ENCODE peak calls at places on chromosomes 3 and 15, in nine cellular contexts. S, V, I, W, G, A, U, T and H are unnamed samples.

GRCh38 chr3:36877930-36878685 is 66.7 kb downstream of the TRANK1 start:
- DNase-seq in V (no peak), W (no peak), U (no peak), A (no peak), S (no peak), G (no peak), T (no peak), I (no peak), H (no peak)

GRCh38 chr3:17639765-17640164 is 102.7 kb downstream of the TBC1D5 start:
- DNase-seq in G (no peak), A (no peak), U (no peak), W (no peak), V (peak; percentile 96), I (no peak), S (no peak), T (no peak), H (no peak)

GRCh38 chr15:63497642-63498100 is 6.7 kb upstream of the USP3 start:
- DNase-seq in I (peak; percentile 74), S (no peak), W (peak; percentile 56), G (no peak), T (no peak), U (no peak), V (peak; percentile 37), A (no peak), H (no peak)

GRCh38 chr3:144877356-144877755 is 905.7 kb downstream of the DIPK2A start:
- DNase-seq in I (no peak), S (no peak), A (no peak), U (no peak), T (no peak), V (no peak), G (no peak), W (no peak), H (no peak)

GRCh38 chr3:12139111-12139511 is 19.6 kb downstream of the TIMP4 start:
- DNase-seq in I (peak; percentile 34), S (no peak), G (peak; percentile 58), W (no peak), U (no peak), V (peak; percentile 68), T (no peak), A (no peak), H (no peak)

GRCh38 chr3:49411550-49411967 is 217 bp downstream of the RHOA start:
- DNase-seq in A (peak; percentile 75), T (no peak), G (peak; percentile 78), V (no peak), S (peak; percentile 81), W (peak; percentile 66), U (peak; percentile 83), I (peak; percentile 71), H (peak; percentile 94)

GRCh38 chr3:196463478-196463756 is 31.2 kb upstream of the UBXN7 start:
- DNase-seq in G (no peak), A (no peak), I (no peak), W (no peak), S (no peak), T (no peak), V (no peak), U (no peak), H (no peak)

GRCh38 chr3:155032918-155033317 is 47.2 kb upstream of the MME start:
- DNase-seq in W (no peak), I (no peak), U (no peak), G (no peak), S (no peak), A (no peak), V (no peak), T (no peak), H (no peak)

GRCh38 chr3:5456199-5456598 is 268.7 kb downstream of the EDEM1 start:
- DNase-seq in A (no peak), U (no peak), V (no peak), T (no peak), I (no peak), S (no peak), G (no peak), W (no peak), H (no peak)

GRCh38 chr3:65006300-65006739 is 318.5 kb upstream of the ADAMTS9 start:
- DNase-seq in W (no peak), G (no peak), U (no peak), T (no peak), S (no peak), I (no peak), A (no peak), V (no peak), H (no peak)

GRCh38 chr3:151268267-151269235 is 9.8 kb downstream of the P2RY14 start:
- DNase-seq in S (no peak), G (no peak), T (no peak), V (no peak), I (peak; percentile 23), A (no peak), U (no peak), W (no peak), H (no peak)

GRCh38 chr3:107884719-107885460 is 205.9 kb downstream of the CD47 start:
- DNase-seq in T (no peak), G (no peak), I (no peak), U (no peak), S (no peak), W (no peak), V (no peak), A (no peak), H (no peak)
- TF ChIP-seq EP300 in T (no peak), G (no peak), I (no peak), U (no peak), S (no peak), W (no peak), V (no peak), A (no peak), H (no peak)

GRCh38 chr15:42577514-42578031 is 2.2 kb downstream of the STARD9 start:
- DNase-seq in T (no peak), G (no peak), W (no peak), I (no peak), U (no peak), V (no peak), S (no peak), A (no peak), H (no peak)

GRCh38 chr15:42576040-42576594 is 711 bp downstream of the STARD9 start:
- DNase-seq in I (no peak), G (no peak), V (no peak), S (no peak), T (no peak), W (no peak), A (no peak), U (no peak), H (no peak)

GRCh38 chr15:42578984-42579537 is 3.7 kb downstream of the STARD9 start:
- DNase-seq in I (no peak), W (no peak), S (no peak), A (no peak), V (no peak), U (no peak), G (no peak), T (no peak), H (no peak)

GRCh38 chr15:42575188-42576039 is at the start of gene STARD9:
- DNase-seq in S (peak; percentile 100), G (peak; percentile 99), T (peak; percentile 99), W (peak; percentile 97), V (peak; percentile 96), A (peak; percentile 95), U (peak; percentile 99), I (peak; percentile 98), H (peak; percentile 99)

DNA sequence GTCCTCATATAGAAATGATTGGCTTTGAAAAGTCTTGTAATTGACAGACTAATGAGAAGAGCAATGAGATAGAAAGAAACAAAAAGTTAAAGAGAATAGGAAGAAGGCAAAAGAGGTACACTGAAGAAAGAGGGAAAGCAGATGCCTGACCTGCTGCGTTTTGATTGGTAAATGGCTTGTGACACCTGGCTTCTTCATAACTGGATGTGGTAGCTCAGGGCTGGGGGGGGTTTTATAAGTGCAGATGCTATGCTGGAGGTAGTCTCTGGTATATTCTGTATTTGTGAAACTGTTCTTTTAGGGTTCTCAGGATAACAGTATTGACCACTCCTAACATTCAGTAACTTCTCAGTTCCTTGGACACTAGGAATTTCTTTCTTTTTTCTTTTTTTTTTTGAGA is 1.4 kb downstream of the STARD9 start:
- DNase-seq in T (no peak), U (no peak), W (no peak), G (no peak), I (no peak), A (no peak), S (no peak), V (no peak), H (no peak)
- H3K4me3 ChIP-seq in T (peak overlapping the region; percentile 84), U (no peak overlapping the region), W (peak overlapping the region; percentile 68), G (peak overlapping the region; percentile 92), I (no peak overlapping the region), A (no peak overlapping the region), S (peak overlapping the region; percentile 97), V (no peak overlapping the region), H (peak overlapping the region; percentile 93)

DNA sequence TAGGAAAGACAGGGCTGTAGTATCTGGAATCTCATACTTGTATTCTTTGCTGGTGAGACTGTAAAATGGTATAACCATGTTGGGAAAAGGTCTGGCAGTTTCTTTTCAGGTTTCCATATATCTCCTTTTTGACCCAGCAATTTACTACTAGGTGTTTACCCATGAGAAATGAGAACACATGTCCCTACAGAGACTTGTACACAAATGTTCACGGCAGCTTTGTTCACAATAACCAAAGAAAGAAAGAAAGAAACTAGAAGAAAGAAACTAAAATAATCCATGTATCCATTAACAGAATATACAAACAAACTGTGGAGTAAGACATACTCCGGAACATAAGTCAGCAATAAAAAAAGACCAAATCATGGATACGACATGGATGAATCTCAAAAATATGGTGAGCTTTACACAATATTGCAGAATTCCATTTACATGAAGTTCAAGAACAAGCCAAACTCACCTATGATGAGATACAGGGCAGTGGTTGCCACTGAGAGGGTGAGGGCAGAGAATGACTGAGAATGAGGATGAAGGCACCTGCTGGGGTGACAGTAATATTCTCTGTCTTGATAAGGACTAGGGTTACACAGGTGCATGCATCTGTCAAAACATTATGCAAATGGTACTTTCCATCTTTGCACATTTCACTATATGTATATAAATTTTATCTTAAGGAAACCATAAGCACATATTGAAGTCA is 2.7 kb downstream of the RFTN1 start:
- DNase-seq in A (no peak), T (no peak), I (no peak), G (no peak), S (no peak), V (no peak), W (no peak), U (no peak), H (no peak)
- TF ChIP-seq POLR2A in A (no peak), T (no peak), I (no peak), G (no peak), S (no peak), V (no peak), W (no peak), U (no peak), H (no peak)

DNA sequence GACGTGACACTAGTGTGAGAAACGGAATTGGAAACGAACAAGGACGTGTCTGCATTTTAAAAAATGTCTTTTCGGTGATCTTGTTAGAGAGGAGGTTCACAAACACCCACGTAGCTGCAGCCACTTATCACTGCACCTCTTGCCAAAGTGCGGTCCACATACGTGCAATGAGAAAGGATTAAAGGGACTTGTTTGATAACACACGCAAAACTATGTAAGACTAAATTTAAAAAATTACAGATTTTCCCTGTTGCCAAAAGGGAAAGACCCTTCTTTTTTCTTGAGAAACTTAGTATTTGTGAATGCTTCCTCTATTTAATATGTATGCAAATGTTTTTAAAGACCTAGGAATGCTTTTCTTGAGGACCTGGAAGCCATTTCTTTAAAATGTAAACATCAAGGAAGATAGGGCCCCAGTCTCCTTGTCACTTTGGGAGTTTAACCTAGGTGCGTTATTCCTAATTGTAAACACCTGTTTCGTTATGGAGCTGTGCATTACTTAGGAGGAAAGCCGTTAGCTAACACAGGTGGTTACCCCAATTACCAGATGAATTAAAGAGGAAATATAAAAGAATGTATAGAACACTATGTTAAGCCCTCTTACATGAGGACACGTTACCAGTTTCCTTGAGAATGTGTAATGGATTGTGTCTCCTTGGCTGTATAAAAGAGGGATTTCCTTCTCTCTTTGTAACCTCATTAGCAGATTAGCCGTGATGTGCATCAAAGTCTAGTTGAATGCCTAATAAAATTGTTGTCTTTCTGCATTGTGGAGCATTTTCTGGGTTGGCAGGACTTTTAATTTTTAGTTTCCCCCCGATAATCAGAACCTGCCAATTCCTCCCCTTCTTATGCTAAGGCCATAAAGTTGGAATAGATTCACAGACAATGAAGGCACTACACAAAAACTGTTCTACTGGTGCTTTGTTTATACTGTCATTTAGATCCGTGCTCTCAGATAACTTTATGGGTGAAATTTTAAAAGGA is 1.0 kb downstream of the LEKR1 start:
- DNase-seq in A (no peak), U (no peak), I (no peak), V (no peak), T (no peak), S (no peak), W (no peak), G (no peak), H (no peak)
- TF ChIP-seq EP300 in A (no peak), U (no peak), I (no peak), V (no peak), T (no peak), S (no peak), W (no peak), G (no peak), H (no peak)